ENCODE peak calls at places on chromosome 21, in nine cellular contexts. Y is caudate nucleus, C is Caki2, S is A549, G is naive B cell, E is coronary artery, Q is GOT3, W is psoas muscle, P is NCI-H1417. M is an unnamed sample.

GRCh38 chr21:41837756-41838297 is 41.3 kb downstream of the PRDM15 start:
- DNase-seq in E (no peak), P (no peak), C (no peak), S (no peak), W (no peak), G (no peak), Y (no peak), Q (no peak), M (no peak)

GRCh38 chr21:35400233-35400939 is 351.3 kb upstream of the RUNX1 start:
- DNase-seq in G (peak), P (peak), E (no peak), C (peak), Q (no peak), Y (no peak), S (peak), W (no peak), M (no peak)

GRCh38 chr21:39184050-39184980 is 1.1 kb upstream of the PSMG1 start:
- DNase-seq in E (no peak), C (no peak), G (no peak), P (no peak), W (no peak), Q (no peak), S (no peak), Y (no peak), M (no peak)

GRCh38 chr21:44006656-44007055 is 5.5 kb upstream of the TRAPPC10 start:
- DNase-seq in Q (no peak), W (no peak), P (no peak), G (no peak), Y (no peak), S (no peak), E (no peak), C (no peak), M (no peak)

GRCh38 chr21:26881504-26882228 is 36.5 kb upstream of the ADAMTS1 start:
- DNase-seq in P (peak), C (peak), W (no peak), Q (no peak), E (no peak), Y (no peak), S (no peak), G (no peak), M (no peak)

GRCh38 chr21:33362044-33362555 is 37.3 kb downstream of the IFNAR1 start:
- DNase-seq in S (no peak), W (no peak), E (no peak), Y (no peak), Q (no peak), P (peak), G (peak), C (no peak), M (peak)

GRCh38 chr21:42135386-42136040 is 64.4 kb downstream of the UMODL1 start:
- DNase-seq in Y (no peak), Q (no peak), P (no peak), E (no peak), G (no peak), W (peak), C (no peak), S (no peak), M (no peak)

GRCh38 chr21:14989359-14989758 is 75.4 kb downstream of the NRIP1 start:
- DNase-seq in Y (no peak), Q (no peak), P (no peak), W (no peak), S (no peak), C (no peak), G (no peak), E (no peak), M (no peak)

GRCh38 chr21:45982256-45982757 is 737 bp downstream of the COL6A1 start:
- DNase-seq in S (no peak), P (peak), W (peak), C (no peak), G (no peak), Q (no peak), Y (no peak), E (no peak), M (peak)

GRCh38 chr21:42146821-42147220 is 72.1 kb upstream of the ABCG1 start:
- DNase-seq in P (no peak), Q (no peak), C (no peak), S (no peak), G (no peak), Y (no peak), E (peak), W (peak), M (no peak)

GRCh38 chr21:41786521-41786987 is 19.7 kb upstream of the RIPK4 start:
- DNase-seq in S (no peak), Y (no peak), P (peak), Q (no peak), G (no peak), E (no peak), W (no peak), C (peak), M (no peak)

GRCh38 chr21:39125752-39126485 is 57.3 kb downstream of the PSMG1 start:
- DNase-seq in S (no peak), W (peak), Y (no peak), C (peak), Q (no peak), G (no peak), E (no peak), P (peak), M (no peak)

GRCh38 chr21:44926364-44927101 is 5.8 kb upstream of the ITGB2 start:
- DNase-seq in C (no peak), Q (no peak), Y (no peak), P (no peak), W (peak), G (peak), E (no peak), S (no peak), M (peak)

GRCh38 chr21:46294647-46295176 is 8.6 kb downstream of the YBEY start:
- DNase-seq in W (no peak), Y (no peak), G (no peak), C (peak), P (no peak), S (no peak), Q (no peak), E (no peak), M (no peak)

GRCh38 chr21:41579692-41580091 is 71.7 kb upstream of the TMPRSS2 start:
- DNase-seq in W (no peak), C (no peak), S (no peak), Y (no peak), Q (no peak), P (no peak), E (no peak), G (no peak), M (no peak)

GRCh38 chr21:45326169-45326833 is 38.6 kb upstream of the POFUT2 start:
- DNase-seq in Y (peak), C (no peak), S (no peak), Q (no peak), E (no peak), G (no peak), W (peak), P (no peak), M (no peak)

GRCh38 chr21:32698286-32698685 is 29.5 kb downstream of the SYNJ1 start:
- DNase-seq in C (no peak), G (no peak), W (no peak), P (no peak), S (no peak), E (no peak), Y (no peak), Q (no peak), M (no peak)

GRCh38 chr21:37891953-37892352 is 24.3 kb downstream of the KCNJ6 start:
- DNase-seq in Y (no peak), C (no peak), P (no peak), S (no peak), G (no peak), E (no peak), W (no peak), Q (no peak), M (no peak)

GRCh38 chr21:42433946-42434551 is 30.3 kb downstream of the UBASH3A start:
- DNase-seq in Y (no peak), P (no peak), C (no peak), S (no peak), W (no peak), G (no peak), E (no peak), Q (no peak), M (no peak)